ENCODE peak calls at places on chromosomes 4 and X, in six cellular contexts. One of them, this sample, is unnamed.

GRCh38 chr4:71945791-71946190 is 86.0 kb upstream of the NPFFR2 start:
- DNase-seq in NCI-H510A: no peak
- DNase-seq in naive thymus-derived CD4-positive, alpha-beta T cell: no peak
- DNase-seq in NCI-H1105 treated with DMSO at 0.1 percent for 48 hours: no peak
- DNase-seq in frontal cortex: no peak
- DNase-seq in RWPE1: no peak
- DNase-seq in this sample: no peak

GRCh38 chr4:75995727-75996126 is 5.0 kb upstream of the SDAD1 start:
- DNase-seq in NCI-H510A: peak
- DNase-seq in naive thymus-derived CD4-positive, alpha-beta T cell: no peak
- DNase-seq in NCI-H1105 treated with DMSO at 0.1 percent for 48 hours: peak
- DNase-seq in frontal cortex: peak
- DNase-seq in RWPE1: peak
- DNase-seq in this sample: peak

GRCh38 chrX:140274761-140275525 is 229.9 kb downstream of the SOX3 start:
- DNase-seq in NCI-H510A: no peak
- DNase-seq in naive thymus-derived CD4-positive, alpha-beta T cell: no peak
- DNase-seq in NCI-H1105 treated with DMSO at 0.1 percent for 48 hours: no peak
- DNase-seq in frontal cortex: no peak
- DNase-seq in RWPE1: peak
- DNase-seq in this sample: no peak

GRCh38 chr4:10639100-10639499 is 45.5 kb downstream of the CLNK start:
- DNase-seq in NCI-H510A: no peak
- DNase-seq in naive thymus-derived CD4-positive, alpha-beta T cell: no peak
- DNase-seq in NCI-H1105 treated with DMSO at 0.1 percent for 48 hours: no peak
- DNase-seq in frontal cortex: no peak
- DNase-seq in RWPE1: no peak
- DNase-seq in this sample: no peak

GRCh38 chr4:149914521-149915115 is 99.0 kb upstream of the IQCM start:
- DNase-seq in NCI-H510A: no peak
- DNase-seq in naive thymus-derived CD4-positive, alpha-beta T cell: no peak
- DNase-seq in NCI-H1105 treated with DMSO at 0.1 percent for 48 hours: peak
- DNase-seq in frontal cortex: peak
- DNase-seq in RWPE1: peak
- DNase-seq in this sample: no peak

GRCh38 chr4:20698820-20699219 is 1.4 kb upstream of the PACRGL start:
- DNase-seq in NCI-H510A: no peak
- DNase-seq in naive thymus-derived CD4-positive, alpha-beta T cell: no peak
- DNase-seq in NCI-H1105 treated with DMSO at 0.1 percent for 48 hours: no peak
- DNase-seq in frontal cortex: no peak
- DNase-seq in RWPE1: no peak
- DNase-seq in this sample: no peak

GRCh38 chr4:84634961-84635360 is 52.0 kb downstream of the CDS1 start:
- DNase-seq in NCI-H510A: no peak
- DNase-seq in naive thymus-derived CD4-positive, alpha-beta T cell: no peak
- DNase-seq in NCI-H1105 treated with DMSO at 0.1 percent for 48 hours: no peak
- DNase-seq in frontal cortex: no peak
- DNase-seq in RWPE1: peak
- DNase-seq in this sample: no peak

GRCh38 chr4:188822698-188823097 is 683.5 kb downstream of the TRIML1 start:
- DNase-seq in NCI-H510A: no peak
- DNase-seq in naive thymus-derived CD4-positive, alpha-beta T cell: no peak
- DNase-seq in NCI-H1105 treated with DMSO at 0.1 percent for 48 hours: no peak
- DNase-seq in frontal cortex: no peak
- DNase-seq in RWPE1: peak
- DNase-seq in this sample: no peak

GRCh38 chr4:14532436-14532835 is 469.8 kb upstream of the CPEB2 start:
- DNase-seq in NCI-H510A: peak
- DNase-seq in naive thymus-derived CD4-positive, alpha-beta T cell: no peak
- DNase-seq in NCI-H1105 treated with DMSO at 0.1 percent for 48 hours: peak
- DNase-seq in frontal cortex: no peak
- DNase-seq in RWPE1: no peak
- DNase-seq in this sample: no peak

GRCh38 chr4:34148322-34148908 is 2095.9 kb downstream of the ARAP2 start:
- DNase-seq in NCI-H510A: no peak
- DNase-seq in naive thymus-derived CD4-positive, alpha-beta T cell: no peak
- DNase-seq in NCI-H1105 treated with DMSO at 0.1 percent for 48 hours: no peak
- DNase-seq in frontal cortex: no peak
- DNase-seq in RWPE1: peak
- DNase-seq in this sample: no peak

GRCh38 chr4:38675167-38676121 is 11.4 kb downstream of the KLF3 start:
- DNase-seq in NCI-H510A: peak
- DNase-seq in naive thymus-derived CD4-positive, alpha-beta T cell: peak
- DNase-seq in NCI-H1105 treated with DMSO at 0.1 percent for 48 hours: peak
- DNase-seq in frontal cortex: peak
- DNase-seq in RWPE1: peak
- DNase-seq in this sample: peak

GRCh38 chrX:68941385-68941952 is 112.6 kb downstream of the EFNB1 start:
- DNase-seq in NCI-H510A: no peak
- DNase-seq in naive thymus-derived CD4-positive, alpha-beta T cell: no peak
- DNase-seq in NCI-H1105 treated with DMSO at 0.1 percent for 48 hours: no peak
- DNase-seq in frontal cortex: no peak
- DNase-seq in RWPE1: no peak
- DNase-seq in this sample: no peak

GRCh38 chrX:136892412-136892811 is 11.9 kb upstream of the RBMX start:
- DNase-seq in NCI-H510A: no peak
- DNase-seq in naive thymus-derived CD4-positive, alpha-beta T cell: no peak
- DNase-seq in NCI-H1105 treated with DMSO at 0.1 percent for 48 hours: no peak
- DNase-seq in frontal cortex: no peak
- DNase-seq in RWPE1: no peak
- DNase-seq in this sample: no peak

GRCh38 chr4:78923459-78924312 is 15.6 kb downstream of the PAQR3 start:
- DNase-seq in NCI-H510A: no peak
- DNase-seq in naive thymus-derived CD4-positive, alpha-beta T cell: no peak
- DNase-seq in NCI-H1105 treated with DMSO at 0.1 percent for 48 hours: no peak
- DNase-seq in frontal cortex: no peak
- DNase-seq in RWPE1: no peak
- DNase-seq in this sample: no peak

GRCh38 chr4:41839945-41840854 is 91.7 kb upstream of the PHOX2B start:
- DNase-seq in NCI-H510A: no peak
- DNase-seq in naive thymus-derived CD4-positive, alpha-beta T cell: no peak
- DNase-seq in NCI-H1105 treated with DMSO at 0.1 percent for 48 hours: no peak
- DNase-seq in frontal cortex: no peak
- DNase-seq in RWPE1: peak
- DNase-seq in this sample: no peak

GRCh38 chr4:20474119-20474518 is 222.4 kb downstream of the SLIT2 start:
- DNase-seq in NCI-H510A: no peak
- DNase-seq in naive thymus-derived CD4-positive, alpha-beta T cell: no peak
- DNase-seq in NCI-H1105 treated with DMSO at 0.1 percent for 48 hours: no peak
- DNase-seq in frontal cortex: no peak
- DNase-seq in RWPE1: no peak
- DNase-seq in this sample: no peak

GRCh38 chr4:56733352-56733751 is 52.3 kb upstream of the HOPX start:
- DNase-seq in NCI-H510A: no peak
- DNase-seq in naive thymus-derived CD4-positive, alpha-beta T cell: no peak
- DNase-seq in NCI-H1105 treated with DMSO at 0.1 percent for 48 hours: no peak
- DNase-seq in frontal cortex: no peak
- DNase-seq in RWPE1: no peak
- DNase-seq in this sample: no peak

GRCh38 chrX:111100191-111100590 is 4.2 kb downstream of the PAK3 start:
- DNase-seq in NCI-H510A: no peak
- DNase-seq in naive thymus-derived CD4-positive, alpha-beta T cell: no peak
- DNase-seq in NCI-H1105 treated with DMSO at 0.1 percent for 48 hours: peak
- DNase-seq in frontal cortex: no peak
- DNase-seq in RWPE1: peak
- DNase-seq in this sample: no peak

GRCh38 chr4:74230902-74231499 is 73.1 kb downstream of the MTHFD2L start:
- DNase-seq in NCI-H510A: no peak
- DNase-seq in naive thymus-derived CD4-positive, alpha-beta T cell: no peak
- DNase-seq in NCI-H1105 treated with DMSO at 0.1 percent for 48 hours: no peak
- DNase-seq in frontal cortex: no peak
- DNase-seq in RWPE1: peak
- DNase-seq in this sample: no peak

GRCh38 chrX:77444075-77444474 is 3.1 kb upstream of the FGF16 start:
- DNase-seq in NCI-H510A: no peak
- DNase-seq in naive thymus-derived CD4-positive, alpha-beta T cell: no peak
- DNase-seq in NCI-H1105 treated with DMSO at 0.1 percent for 48 hours: no peak
- DNase-seq in frontal cortex: no peak
- DNase-seq in RWPE1: no peak
- DNase-seq in this sample: no peak

GRCh38 chr4:112119358-112119783 is 25.9 kb upstream of the FAM241A start:
- DNase-seq in NCI-H510A: no peak
- DNase-seq in naive thymus-derived CD4-positive, alpha-beta T cell: peak
- DNase-seq in NCI-H1105 treated with DMSO at 0.1 percent for 48 hours: no peak
- DNase-seq in frontal cortex: no peak
- DNase-seq in RWPE1: no peak
- DNase-seq in this sample: no peak

GRCh38 chr4:72568959-72569718 is at the start of gene ADAMTS3:
- DNase-seq in NCI-H510A: peak
- DNase-seq in naive thymus-derived CD4-positive, alpha-beta T cell: no peak
- DNase-seq in NCI-H1105 treated with DMSO at 0.1 percent for 48 hours: peak
- DNase-seq in frontal cortex: peak
- DNase-seq in RWPE1: peak
- DNase-seq in this sample: peak

GRCh38 chrX:21487832-21488231 is 113.6 kb downstream of the CNKSR2 start:
- DNase-seq in NCI-H510A: peak
- DNase-seq in naive thymus-derived CD4-positive, alpha-beta T cell: no peak
- DNase-seq in NCI-H1105 treated with DMSO at 0.1 percent for 48 hours: peak
- DNase-seq in frontal cortex: no peak
- DNase-seq in RWPE1: no peak
- DNase-seq in this sample: peak

GRCh38 chrX:52341493-52341892 is 27.3 kb upstream of the XAGE2 start:
- DNase-seq in NCI-H510A: no peak
- DNase-seq in naive thymus-derived CD4-positive, alpha-beta T cell: no peak
- DNase-seq in NCI-H1105 treated with DMSO at 0.1 percent for 48 hours: no peak
- DNase-seq in frontal cortex: no peak
- DNase-seq in RWPE1: no peak
- DNase-seq in this sample: no peak

GRCh38 chrX:134669378-134670098 is 11.3 kb upstream of the PLAC1 start:
- DNase-seq in NCI-H510A: no peak
- DNase-seq in naive thymus-derived CD4-positive, alpha-beta T cell: no peak
- DNase-seq in NCI-H1105 treated with DMSO at 0.1 percent for 48 hours: no peak
- DNase-seq in frontal cortex: no peak
- DNase-seq in RWPE1: peak
- DNase-seq in this sample: no peak

GRCh38 chr4:123073650-123074049 is 151.3 kb upstream of the NUDT6 start:
- DNase-seq in NCI-H510A: no peak
- DNase-seq in naive thymus-derived CD4-positive, alpha-beta T cell: no peak
- DNase-seq in NCI-H1105 treated with DMSO at 0.1 percent for 48 hours: no peak
- DNase-seq in frontal cortex: no peak
- DNase-seq in RWPE1: no peak
- DNase-seq in this sample: no peak

GRCh38 chrX:69369999-69370398 is 134.1 kb upstream of the NALF2 start:
- DNase-seq in NCI-H510A: no peak
- DNase-seq in naive thymus-derived CD4-positive, alpha-beta T cell: no peak
- DNase-seq in NCI-H1105 treated with DMSO at 0.1 percent for 48 hours: no peak
- DNase-seq in frontal cortex: no peak
- DNase-seq in RWPE1: no peak
- DNase-seq in this sample: no peak

GRCh38 chr4:43238556-43238955 is 346.0 kb downstream of the GRXCR1 start:
- DNase-seq in NCI-H510A: no peak
- DNase-seq in naive thymus-derived CD4-positive, alpha-beta T cell: no peak
- DNase-seq in NCI-H1105 treated with DMSO at 0.1 percent for 48 hours: no peak
- DNase-seq in frontal cortex: no peak
- DNase-seq in RWPE1: no peak
- DNase-seq in this sample: no peak

GRCh38 chr4:125736057-125736456 is 421.3 kb downstream of the FAT4 start:
- DNase-seq in NCI-H510A: no peak
- DNase-seq in naive thymus-derived CD4-positive, alpha-beta T cell: no peak
- DNase-seq in NCI-H1105 treated with DMSO at 0.1 percent for 48 hours: no peak
- DNase-seq in frontal cortex: no peak
- DNase-seq in RWPE1: no peak
- DNase-seq in this sample: no peak

GRCh38 chr4:183876268-183876934 is 28.7 kb upstream of the STOX2 start:
- DNase-seq in NCI-H510A: peak
- DNase-seq in naive thymus-derived CD4-positive, alpha-beta T cell: no peak
- DNase-seq in NCI-H1105 treated with DMSO at 0.1 percent for 48 hours: peak
- DNase-seq in frontal cortex: peak
- DNase-seq in RWPE1: peak
- DNase-seq in this sample: peak

GRCh38 chr4:74764119-74764518 is 30.2 kb downstream of the BTC start:
- DNase-seq in NCI-H510A: no peak
- DNase-seq in naive thymus-derived CD4-positive, alpha-beta T cell: no peak
- DNase-seq in NCI-H1105 treated with DMSO at 0.1 percent for 48 hours: no peak
- DNase-seq in frontal cortex: no peak
- DNase-seq in RWPE1: no peak
- DNase-seq in this sample: no peak

GRCh38 chrX:85993539-85994197 is 53.7 kb downstream of the CHM start:
- DNase-seq in NCI-H510A: no peak
- DNase-seq in naive thymus-derived CD4-positive, alpha-beta T cell: no peak
- DNase-seq in NCI-H1105 treated with DMSO at 0.1 percent for 48 hours: no peak
- DNase-seq in frontal cortex: no peak
- DNase-seq in RWPE1: no peak
- DNase-seq in this sample: no peak

GRCh38 chr4:141962486-141962885 is 326.1 kb downstream of the IL15 start:
- DNase-seq in NCI-H510A: no peak
- DNase-seq in naive thymus-derived CD4-positive, alpha-beta T cell: no peak
- DNase-seq in NCI-H1105 treated with DMSO at 0.1 percent for 48 hours: no peak
- DNase-seq in frontal cortex: no peak
- DNase-seq in RWPE1: no peak
- DNase-seq in this sample: no peak

GRCh38 chr4:41069268-41069667 is 145.1 kb downstream of the APBB2 start:
- DNase-seq in NCI-H510A: no peak
- DNase-seq in naive thymus-derived CD4-positive, alpha-beta T cell: no peak
- DNase-seq in NCI-H1105 treated with DMSO at 0.1 percent for 48 hours: peak
- DNase-seq in frontal cortex: no peak
- DNase-seq in RWPE1: no peak
- DNase-seq in this sample: no peak

GRCh38 chrX:40146471-40147398 is 49.0 kb upstream of the BCOR start:
- DNase-seq in NCI-H510A: peak
- DNase-seq in naive thymus-derived CD4-positive, alpha-beta T cell: no peak
- DNase-seq in NCI-H1105 treated with DMSO at 0.1 percent for 48 hours: no peak
- DNase-seq in frontal cortex: no peak
- DNase-seq in RWPE1: peak
- DNase-seq in this sample: no peak

GRCh38 chrX:123859828-123860505 is at the start of gene XIAP:
- DNase-seq in NCI-H510A: peak
- DNase-seq in naive thymus-derived CD4-positive, alpha-beta T cell: peak
- DNase-seq in NCI-H1105 treated with DMSO at 0.1 percent for 48 hours: peak
- DNase-seq in frontal cortex: peak
- DNase-seq in RWPE1: peak
- DNase-seq in this sample: no peak

This sample was measured in NCI-H1048.